ENCODE peak calls at places on chromosomes 16 and 17, in four cellular contexts. K, M, X and P are unnamed samples.

GRCh38 chr16:80084614-80085013 is 456.2 kb upstream of the DYNLRB2 start:
- DNase-seq in K (peak; percentile 59), M (no peak), X (peak; percentile 75), P (peak; percentile 62)

GRCh38 chr17:58667934-58668597 is 23.8 kb downstream of the TEX14 start:
- DNase-seq in K (no peak), M (no peak), X (peak; percentile 20), P (no peak)

GRCh38 chr17:47866941-47867340 is 16.0 kb upstream of the SP6 start:
- DNase-seq in K (no peak), M (no peak), X (no peak), P (no peak)

GRCh38 chr16:67068212-67068753 is 39.3 kb downstream of the CBFB start:
- DNase-seq in K (no peak), M (no peak), X (peak; percentile 10), P (no peak)

GRCh38 chr16:30054959-30055553 is 10.5 kb upstream of the ALDOA start:
- DNase-seq in K (no peak), M (no peak), X (peak; percentile 67), P (no peak)

GRCh38 chr16:65867276-65867990 is 499.1 kb upstream of the CDH5 start:
- DNase-seq in K (no peak), M (no peak), X (no peak), P (no peak)

GRCh38 chr17:76532072-76532651 is 5.3 kb downstream of the CYGB start:
- DNase-seq in K (no peak), M (no peak), X (no peak), P (no peak)

GRCh38 chr16:51103590-51103989 is 47.5 kb downstream of the SALL1 start:
- DNase-seq in K (no peak), M (no peak), X (no peak), P (no peak)

GRCh38 chr17:79548116-79548515 is 62.7 kb downstream of the RBFOX3 start:
- DNase-seq in K (no peak), M (no peak), X (no peak), P (no peak)

GRCh38 chr17:50919321-50920040 is 53.3 kb upstream of the TOB1 start:
- DNase-seq in K (peak; percentile 80), M (peak; percentile 30), X (peak; percentile 96), P (peak; percentile 77)
- TF ChIP-seq POLR2A in K (no peak), M (no peak), X (peak; percentile 25), P (peak; percentile 17)

DNA sequence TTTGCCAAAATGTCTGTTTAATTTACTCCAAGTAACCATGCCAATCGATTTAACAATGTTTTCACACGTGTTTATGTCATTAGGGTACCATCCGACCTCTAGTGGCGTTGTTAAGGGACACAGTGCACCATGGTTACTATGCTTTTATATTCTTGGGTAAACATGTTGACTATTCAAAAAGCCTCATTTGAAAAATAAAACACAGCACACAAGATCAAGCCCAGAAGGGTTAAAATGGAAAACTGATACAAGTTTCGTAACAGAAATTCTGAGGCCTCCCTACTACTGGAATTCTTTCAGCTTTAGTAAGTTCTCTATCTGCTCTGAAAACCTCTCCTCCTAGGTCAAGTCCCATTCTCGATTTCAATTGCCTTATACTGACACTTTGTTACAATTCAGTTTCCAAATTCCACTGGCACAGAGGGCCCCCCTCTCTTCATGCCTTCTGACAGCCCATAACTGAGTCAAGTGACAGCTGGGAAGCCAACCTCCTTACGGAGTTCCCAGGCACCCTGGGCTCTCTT is 2.1 kb downstream of the CFAP20 start:
- DNase-seq in K (no peak), M (no peak), X (peak; percentile 65), P (no peak)
- H3K4me3 ChIP-seq in K (peak overlapping the region; percentile 19), M (peak overlapping the region; percentile 94), X (no peak overlapping the region), P (peak overlapping the region; percentile 9)

DNA sequence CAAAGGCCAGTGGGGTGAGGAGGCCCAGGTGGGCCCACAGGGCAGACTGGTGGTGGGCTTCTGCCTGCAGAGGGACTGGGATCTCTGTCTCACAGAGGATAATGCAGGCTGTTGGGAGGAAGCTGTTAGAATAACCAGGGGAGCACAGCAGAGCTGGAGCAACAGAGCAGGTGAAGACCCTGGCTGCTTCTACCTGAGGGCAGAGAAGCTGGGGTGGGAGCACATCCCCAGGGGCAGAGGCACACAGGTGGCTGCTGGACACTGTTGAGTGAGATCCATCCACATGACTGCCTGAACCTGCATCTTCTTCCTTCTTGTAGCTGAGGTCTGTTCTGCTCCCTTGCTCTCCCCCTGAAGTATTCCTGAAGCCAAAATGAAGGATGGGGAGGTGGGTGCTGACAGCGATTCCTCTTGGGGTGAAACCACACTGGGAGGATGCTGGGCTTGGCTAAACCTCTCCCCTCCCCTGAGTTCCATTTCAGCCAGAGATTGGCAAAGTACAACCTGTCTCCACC is 1725.0 kb downstream of the TP53TG3F start:
- DNase-seq in K (no peak), M (no peak), X (no peak), P (no peak)
- TF ChIP-seq POLR2A in K (no peak), M (no peak), X (no peak), P (no peak)

GRCh38 chr16:1710811-1711507 is 5.0 kb downstream of the MAPK8IP3 start:
- DNase-seq in K (no peak), M (no peak), X (no peak), P (no peak)

GRCh38 chr16:1713933-1714332 is 7.9 kb downstream of the MAPK8IP3 start:
- DNase-seq in K (no peak), M (peak; percentile 17), X (no peak), P (no peak)

GRCh38 chr16:1712791-1713261 is 6.8 kb downstream of the MAPK8IP3 start:
- DNase-seq in K (no peak), M (no peak), X (no peak), P (no peak)

GRCh38 chr16:1715220-1715619 is 9.2 kb downstream of the MAPK8IP3 start:
- DNase-seq in K (no peak), M (no peak), X (no peak), P (no peak)

DNA sequence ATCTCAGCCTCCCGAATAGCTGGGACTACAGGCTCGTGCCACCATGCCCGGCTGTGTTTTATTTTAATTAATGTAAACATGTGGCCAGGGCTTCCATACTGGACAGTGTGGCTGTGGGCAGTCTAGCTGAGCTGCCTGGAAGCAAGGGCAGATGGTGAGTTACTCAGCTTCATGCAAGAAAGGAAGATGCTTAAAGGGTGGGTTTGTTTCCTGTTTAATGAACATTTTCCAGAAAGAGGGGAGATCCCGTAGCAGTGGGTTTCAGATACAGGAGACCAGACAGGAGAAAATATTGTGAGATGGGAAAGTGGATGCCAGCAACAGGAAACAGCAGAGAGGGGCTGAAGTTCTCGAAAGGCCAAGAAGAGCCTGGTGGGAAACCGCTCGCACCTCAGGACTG is 7.3 kb downstream of the MAPK8IP3 start:
- DNase-seq in K (no peak), M (no peak), X (no peak), P (no peak)
- H3K4me3 ChIP-seq in K (no peak overlapping the region), M (no peak overlapping the region), X (no peak overlapping the region), P (no peak overlapping the region)

DNA sequence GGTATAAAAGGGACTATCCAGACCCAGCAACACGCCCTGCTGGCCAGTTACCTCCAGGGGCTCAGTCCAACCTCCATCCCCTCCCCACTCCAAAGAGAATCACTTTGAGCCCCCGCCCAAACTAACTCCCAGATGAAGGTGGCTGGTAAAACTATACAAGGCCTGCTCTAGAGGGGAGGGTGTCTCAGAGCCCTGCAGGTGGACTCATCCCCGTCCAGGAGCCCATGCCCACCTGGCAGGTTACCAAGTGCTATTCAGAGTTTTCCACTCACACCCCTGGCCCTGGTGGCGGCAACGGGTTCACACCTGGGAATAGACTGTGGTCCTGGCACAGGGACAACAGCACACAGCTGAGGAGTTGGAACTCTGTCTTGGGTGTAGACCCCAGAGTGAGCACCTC is 29.0 kb downstream of the AXIN2 start:
- DNase-seq in K (no peak), M (no peak), X (no peak), P (peak; percentile 38)
- TF ChIP-seq POLR2A in K (no peak), M (no peak), X (no peak), P (no peak)

GRCh38 chr17:35161281-35161761 is 13.7 kb downstream of the UNC45B start:
- DNase-seq in K (no peak), M (no peak), X (no peak), P (no peak)
- H3K4me3 ChIP-seq in K (no peak overlapping the region), M (no peak overlapping the region), X (no peak overlapping the region), P (no peak overlapping the region)